ENCODE peak calls at places on chromosomes 5 and 9, in four cellular contexts. One of them, this sample, is unnamed.

GRCh38 chr9:120564589-120564988 is 15.4 kb downstream of the CDK5RAP2 start:
- DNase-seq in heart left ventricle: no peak
- DNase-seq in stomach: no peak
- DNase-seq in right lobe of liver: no peak
- DNase-seq in this sample: no peak

GRCh38 chr9:13450723-13451122 is 171.2 kb upstream of the MPDZ start:
- DNase-seq in heart left ventricle: no peak
- DNase-seq in right lobe of liver: no peak
- DNase-seq in stomach: no peak
- DNase-seq in this sample: no peak

GRCh38 chr5:81359108-81359507 is 34.8 kb downstream of the ACOT12 start:
- DNase-seq in heart left ventricle: no peak
- DNase-seq in stomach: no peak
- DNase-seq in right lobe of liver: no peak
- DNase-seq in this sample: no peak

GRCh38 chr5:12017037-12017436 is 112.8 kb upstream of the CTNND2 start:
- DNase-seq in heart left ventricle: no peak
- DNase-seq in right lobe of liver: no peak
- DNase-seq in stomach: no peak
- DNase-seq in this sample: no peak

GRCh38 chr9:113257863-113258262 is 17.5 kb downstream of the CDC26 start:
- DNase-seq in right lobe of liver: no peak
- DNase-seq in heart left ventricle: no peak
- DNase-seq in stomach: no peak
- DNase-seq in this sample: no peak

GRCh38 chr5:177607452-177608192 is 7.7 kb downstream of the B4GALT7 start:
- DNase-seq in right lobe of liver: peak; percentile 81
- DNase-seq in stomach: peak; percentile 84
- DNase-seq in heart left ventricle: peak; percentile 79
- DNase-seq in this sample: peak; percentile 88

GRCh38 chr5:93735378-93735777 is 6.0 kb downstream of the POU5F2 start:
- DNase-seq in heart left ventricle: no peak
- DNase-seq in right lobe of liver: no peak
- DNase-seq in stomach: no peak
- DNase-seq in this sample: no peak

GRCh38 chr5:92678576-92679105 is 902.4 kb downstream of the NR2F1-AS1 start:
- DNase-seq in stomach: no peak
- DNase-seq in heart left ventricle: no peak
- DNase-seq in right lobe of liver: peak; percentile 21
- DNase-seq in this sample: no peak

GRCh38 chr5:10329808-10330481 is 22.2 kb upstream of the CMBL start:
- DNase-seq in stomach: peak; percentile 74
- DNase-seq in heart left ventricle: peak; percentile 66
- DNase-seq in right lobe of liver: no peak
- DNase-seq in this sample: no peak

GRCh38 chr5:90092734-90093133 is 316.8 kb downstream of the CETN3 start:
- DNase-seq in right lobe of liver: no peak
- DNase-seq in stomach: no peak
- DNase-seq in heart left ventricle: no peak
- DNase-seq in this sample: no peak

GRCh38 chr9:105694848-105695581 is 674 bp downstream of the TMEM38B start:
- DNase-seq in stomach: peak; percentile 60
- DNase-seq in right lobe of liver: peak; percentile 74
- DNase-seq in heart left ventricle: peak; percentile 76
- DNase-seq in this sample: peak; percentile 70

GRCh38 chr9:121718063-121718462 is 66.6 kb downstream of the DAB2IP start:
- DNase-seq in stomach: no peak
- DNase-seq in heart left ventricle: peak; percentile 77
- DNase-seq in right lobe of liver: no peak
- DNase-seq in this sample: no peak

GRCh38 chr5:154701181-154701580 is 54.0 kb upstream of the LARP1 start:
- DNase-seq in heart left ventricle: no peak
- DNase-seq in stomach: no peak
- DNase-seq in right lobe of liver: no peak
- DNase-seq in this sample: no peak

GRCh38 chr5:156532921-156533320 is 206.0 kb downstream of the SGCD start:
- DNase-seq in right lobe of liver: no peak
- DNase-seq in stomach: no peak
- DNase-seq in heart left ventricle: no peak
- DNase-seq in this sample: no peak

GRCh38 chr9:93468763-93469456 is 15.5 kb upstream of the FAM120AOS start:
- DNase-seq in stomach: no peak
- DNase-seq in right lobe of liver: no peak
- DNase-seq in heart left ventricle: no peak
- DNase-seq in this sample: no peak

GRCh38 chr5:180639743-180640300 is 9.6 kb downstream of the FLT4 start:
- DNase-seq in stomach: no peak
- DNase-seq in heart left ventricle: no peak
- DNase-seq in right lobe of liver: peak; percentile 23
- DNase-seq in this sample: no peak

GRCh38 chr5:31021181-31021624 is 172.3 kb upstream of the CDH6 start:
- DNase-seq in stomach: no peak
- DNase-seq in right lobe of liver: no peak
- DNase-seq in heart left ventricle: no peak
- DNase-seq in this sample: peak; percentile 53

GRCh38 chr5:161547573-161548471 is 1.3 kb upstream of the GABRB2 start:
- DNase-seq in heart left ventricle: peak; percentile 21
- DNase-seq in stomach: no peak
- DNase-seq in right lobe of liver: no peak
- DNase-seq in this sample: peak; percentile 38

DNA sequence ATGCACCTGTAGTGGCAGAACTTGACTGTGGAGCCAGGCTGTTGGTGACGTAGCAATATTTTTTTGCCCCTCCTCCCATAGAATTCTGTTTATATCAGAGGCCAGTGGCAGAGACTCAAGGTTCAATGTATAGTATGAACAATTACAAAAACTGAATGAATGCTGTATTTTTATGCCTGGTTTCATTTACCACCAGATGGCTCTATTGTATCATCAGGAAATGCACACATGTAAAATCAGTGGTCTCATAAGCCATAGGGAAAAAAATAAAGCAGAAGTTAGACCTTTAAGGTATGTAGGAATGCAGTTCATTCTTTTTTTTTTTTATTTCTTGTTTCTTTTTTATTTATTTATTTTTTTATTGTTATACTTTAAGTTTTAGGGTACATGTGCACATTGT is 43.6 kb downstream of the CCDC192 start:
- DNase-seq in heart left ventricle: no peak
- DNase-seq in right lobe of liver: no peak
- DNase-seq in stomach: no peak
- DNase-seq in this sample: no peak
- TF ChIP-seq CTCF in heart left ventricle: peak; percentile 33
- TF ChIP-seq CTCF in right lobe of liver: peak; percentile 42
- TF ChIP-seq CTCF in stomach: no peak
- TF ChIP-seq CTCF in this sample: peak; percentile 52

DNA sequence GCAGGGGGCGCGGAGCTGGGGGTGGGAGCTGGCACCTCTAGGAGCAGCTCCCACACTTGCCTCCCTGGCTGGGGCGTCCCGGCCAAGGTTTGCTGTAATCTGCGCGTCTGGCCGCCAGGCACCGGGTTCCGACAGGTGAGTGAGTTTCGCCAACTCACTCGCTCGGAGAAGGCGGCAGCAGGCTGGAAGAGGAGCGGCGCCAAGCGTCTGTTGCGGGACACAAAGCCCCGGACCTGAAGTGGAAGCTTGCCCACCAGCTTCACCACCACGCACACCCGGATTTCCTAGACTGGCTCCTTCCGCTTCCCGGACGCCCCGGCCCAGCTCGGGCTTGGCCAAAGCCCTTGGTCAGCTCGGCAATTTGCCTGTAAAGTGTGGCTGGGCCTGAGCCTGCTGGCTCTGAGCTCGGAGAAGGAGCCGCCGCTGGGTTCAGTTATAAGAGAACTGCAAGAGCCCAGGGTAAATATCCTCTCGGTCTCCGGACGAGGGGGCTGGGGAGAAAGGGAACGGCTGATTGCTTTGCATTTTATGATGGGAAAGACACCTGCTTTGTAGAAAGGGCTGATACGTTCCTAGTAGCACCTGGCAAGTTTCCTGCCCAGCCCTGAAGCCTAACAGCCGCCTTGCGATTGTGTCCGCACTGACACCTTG is 461 bp upstream of the GNA14 start:
- DNase-seq in stomach: peak; percentile 66
- DNase-seq in right lobe of liver: peak; percentile 76
- DNase-seq in heart left ventricle: peak; percentile 71
- DNase-seq in this sample: peak; percentile 29
- H3K4me3 ChIP-seq in stomach: peak overlapping the region; percentile 55
- H3K4me3 ChIP-seq in right lobe of liver: peak overlapping the region; percentile 51
- H3K4me3 ChIP-seq in heart left ventricle: peak overlapping the region; percentile 44
- H3K4me3 ChIP-seq in this sample: peak overlapping the region; percentile 19

DNA sequence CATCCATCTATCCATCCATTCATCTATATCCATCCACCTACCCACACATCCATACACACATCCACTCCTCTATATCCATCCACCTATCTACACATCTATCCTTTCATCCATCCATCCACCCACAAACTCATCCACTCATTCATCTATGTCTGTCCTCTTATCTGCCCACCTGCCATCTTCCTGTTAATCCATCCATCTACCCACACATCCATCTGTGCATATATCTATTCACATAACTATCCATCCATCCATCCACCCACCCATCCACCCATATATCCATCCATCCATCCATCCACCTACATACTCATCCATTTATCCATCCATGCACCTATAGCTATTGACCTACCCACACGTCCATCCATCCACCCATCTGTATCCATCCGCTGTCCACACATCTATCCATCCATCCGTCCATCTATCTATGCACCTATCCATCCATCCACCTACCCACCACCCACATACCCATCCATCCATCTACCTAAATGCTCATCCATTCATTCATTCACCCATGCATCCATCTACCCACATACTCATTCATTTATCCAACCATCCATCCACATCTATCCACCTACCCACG is 182.1 kb upstream of the TBC1D2 start:
- DNase-seq in stomach: no peak
- DNase-seq in heart left ventricle: no peak
- DNase-seq in right lobe of liver: no peak
- DNase-seq in this sample: no peak
- H3K36me3 ChIP-seq in stomach: no peaks in the 10 kb centered on the region
- H3K36me3 ChIP-seq in heart left ventricle: no peaks in the 10 kb centered on the region
- H3K36me3 ChIP-seq in right lobe of liver: no peaks in the 10 kb centered on the region
- H3K36me3 ChIP-seq in this sample: no peaks in the 10 kb centered on the region

GRCh38 chr5:5726401-5726800 is 303.9 kb downstream of the ICE1 start:
- DNase-seq in heart left ventricle: no peak
- DNase-seq in right lobe of liver: no peak
- DNase-seq in stomach: no peak
- DNase-seq in this sample: no peak
- TF ChIP-seq CTCF in heart left ventricle: no peak
- TF ChIP-seq CTCF in right lobe of liver: no peak
- TF ChIP-seq CTCF in stomach: no peak
- TF ChIP-seq CTCF in this sample: no peak

DNA sequence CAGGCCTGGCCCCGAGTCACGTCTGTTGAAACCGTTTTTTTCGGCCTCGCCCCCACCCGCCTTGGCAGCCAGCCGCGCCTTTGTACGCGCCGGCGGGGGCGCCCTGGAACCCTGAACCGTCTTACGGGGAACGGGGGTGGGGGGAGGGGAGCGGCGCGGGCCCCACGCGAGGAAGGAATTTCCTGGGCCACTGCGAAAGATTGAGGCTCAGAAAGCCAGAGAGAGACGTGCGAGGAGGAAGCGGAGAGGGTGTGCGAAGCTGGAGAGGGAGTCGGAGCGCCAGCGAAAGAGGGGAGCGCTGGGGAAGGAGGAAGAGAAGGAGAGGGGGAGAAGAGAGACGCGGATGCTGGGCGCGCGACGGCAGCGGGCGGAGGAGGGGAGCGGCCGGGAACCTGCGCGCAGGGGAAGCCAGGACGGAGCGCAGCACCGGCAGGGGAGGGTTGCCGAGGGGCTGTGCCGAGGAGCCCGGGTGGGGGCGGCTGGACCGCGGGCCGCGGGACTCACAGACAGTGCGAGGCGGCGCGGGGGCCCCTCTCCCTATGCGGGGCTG is 4.6 kb upstream of the PRDM12 start:
- DNase-seq in heart left ventricle: no peak
- DNase-seq in stomach: no peak
- DNase-seq in right lobe of liver: no peak
- DNase-seq in this sample: no peak
- H3K4me3 ChIP-seq in heart left ventricle: no peak overlapping the region
- H3K4me3 ChIP-seq in stomach: peak overlapping the region; percentile 41
- H3K4me3 ChIP-seq in right lobe of liver: no peak overlapping the region
- H3K4me3 ChIP-seq in this sample: no peak overlapping the region

DNA sequence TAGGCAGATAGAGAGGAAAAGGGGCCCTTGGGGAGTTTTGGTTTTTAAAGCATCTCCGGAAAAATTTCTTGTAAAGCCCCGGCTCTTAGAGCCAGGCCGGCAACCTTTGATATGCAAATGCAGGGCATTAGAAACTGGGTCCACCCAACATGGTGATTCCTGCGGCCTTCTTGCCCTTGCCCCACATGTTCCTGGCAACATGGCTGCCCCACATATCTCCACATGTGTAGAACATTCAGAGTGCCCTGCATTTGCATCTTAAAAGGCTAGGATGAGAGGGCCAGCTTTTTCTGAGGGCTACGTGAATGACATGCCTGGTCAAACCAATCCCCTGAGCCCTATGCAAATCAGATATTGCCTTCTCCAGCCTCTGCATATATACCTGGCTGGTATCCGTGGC is 5.0 kb upstream of the SNAPC3 start:
- DNase-seq in heart left ventricle: no peak
- DNase-seq in right lobe of liver: no peak
- DNase-seq in stomach: no peak
- DNase-seq in this sample: no peak
- H3K36me3 ChIP-seq in heart left ventricle: no peaks in the 10 kb centered on the region
- H3K36me3 ChIP-seq in right lobe of liver: no peaks in the 10 kb centered on the region
- H3K36me3 ChIP-seq in stomach: no peaks in the 10 kb centered on the region
- H3K36me3 ChIP-seq in this sample: no peaks in the 10 kb centered on the region

DNA sequence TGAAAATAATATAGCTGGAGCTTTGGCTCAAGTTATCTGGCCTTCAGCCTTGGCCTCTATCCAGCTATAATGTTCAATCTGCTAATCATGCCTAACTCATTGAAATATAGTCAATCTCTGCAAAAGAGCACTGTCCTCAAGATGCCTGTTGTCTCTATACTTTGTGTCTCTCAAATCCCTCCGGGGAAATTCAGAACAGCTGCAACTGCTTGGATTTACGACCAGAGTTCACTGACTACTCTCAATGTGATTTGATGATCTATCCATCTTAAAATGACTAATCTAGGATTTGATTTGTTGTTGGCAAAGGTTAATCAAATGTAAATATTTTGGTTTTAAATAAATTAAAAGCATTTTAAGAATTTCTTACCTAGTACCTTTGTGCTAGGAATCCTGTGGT is 40.9 kb downstream of the SVEP1 start:
- DNase-seq in right lobe of liver: no peak
- DNase-seq in heart left ventricle: no peak
- DNase-seq in stomach: no peak
- DNase-seq in this sample: no peak
- TF ChIP-seq CTCF in right lobe of liver: no peak
- TF ChIP-seq CTCF in heart left ventricle: no peak
- TF ChIP-seq CTCF in stomach: no peak
- TF ChIP-seq CTCF in this sample: no peak

DNA sequence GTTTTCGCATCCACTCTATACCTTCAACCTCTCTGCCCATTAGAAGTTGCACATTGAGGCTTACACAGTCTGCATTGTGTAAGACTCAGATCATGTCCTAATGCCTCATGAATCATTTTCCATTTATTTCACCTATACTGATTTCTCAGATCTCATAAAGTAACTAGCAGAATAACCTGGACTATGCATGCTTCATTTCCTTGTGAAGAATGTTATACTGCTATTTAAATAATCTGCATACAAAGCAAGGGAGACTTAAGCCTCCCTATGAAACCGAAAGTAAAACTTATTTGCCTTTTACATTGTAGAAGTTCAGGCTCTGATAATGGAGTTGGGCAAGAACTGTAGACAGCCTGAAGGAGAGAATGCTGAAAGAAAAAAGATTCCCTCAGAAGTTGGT is 235.4 kb downstream of the ELAVL2 start:
- DNase-seq in right lobe of liver: no peak
- DNase-seq in stomach: no peak
- DNase-seq in heart left ventricle: no peak
- DNase-seq in this sample: no peak
- H3K4me3 ChIP-seq in right lobe of liver: no peak overlapping the region
- H3K4me3 ChIP-seq in stomach: no peak overlapping the region
- H3K4me3 ChIP-seq in heart left ventricle: peak overlapping the region; percentile 2
- H3K4me3 ChIP-seq in this sample: no peak overlapping the region

This sample was measured in Caco-2.